ENCODE peak calls at places on chromosome 22, in six cellular contexts. One of them, this sample, is unnamed.

GRCh38 chr22:31501738-31502137 is 5.4 kb downstream of the SFI1 start:
- DNase-seq in HCT116: no peak
- DNase-seq in K562: no peak
- DNase-seq in HepG2: no peak
- DNase-seq in GM12878: no peak
- DNase-seq in H1: no peak
- DNase-seq in this sample: no peak

GRCh38 chr22:46675479-46675878 is 55.3 kb downstream of the GRAMD4 start:
- DNase-seq in HepG2: no peak
- DNase-seq in HCT116: no peak
- DNase-seq in GM12878: no peak
- DNase-seq in K562: no peak
- DNase-seq in H1: no peak
- DNase-seq in this sample: no peak

GRCh38 chr22:48071305-48071704 is 1308.9 kb downstream of the TBC1D22A start:
- DNase-seq in GM12878: no peak
- DNase-seq in HepG2: no peak
- DNase-seq in K562: no peak
- DNase-seq in H1: no peak
- DNase-seq in HCT116: no peak
- DNase-seq in this sample: no peak

GRCh38 chr22:42655693-42656092 is 6.5 kb upstream of the CYB5R3 start:
- DNase-seq in HepG2: no peak
- DNase-seq in K562: no peak
- DNase-seq in HCT116: no peak
- DNase-seq in H1: no peak
- DNase-seq in GM12878: peak
- DNase-seq in this sample: no peak

GRCh38 chr22:41816241-41816640 is 15.8 kb downstream of the CCDC134 start:
- DNase-seq in H1: no peak
- DNase-seq in HepG2: no peak
- DNase-seq in K562: no peak
- DNase-seq in GM12878: no peak
- DNase-seq in HCT116: no peak
- DNase-seq in this sample: no peak

GRCh38 chr22:23045461-23045860 is 24.9 kb upstream of the GNAZ start:
- DNase-seq in GM12878: no peak
- DNase-seq in H1: no peak
- DNase-seq in HepG2: no peak
- DNase-seq in K562: no peak
- DNase-seq in HCT116: no peak
- DNase-seq in this sample: no peak

GRCh38 chr22:37549704-37550059 is 10.6 kb upstream of the CDC42EP1 start:
- DNase-seq in HepG2: no peak
- DNase-seq in K562: no peak
- DNase-seq in H1: no peak
- DNase-seq in GM12878: no peak
- DNase-seq in HCT116: no peak
- DNase-seq in this sample: no peak

GRCh38 chr22:22397875-22398524 is 110.5 kb downstream of the ZNF280B start:
- DNase-seq in H1: no peak
- DNase-seq in HepG2: no peak
- DNase-seq in HCT116: no peak
- DNase-seq in GM12878: no peak
- DNase-seq in K562: no peak
- DNase-seq in this sample: no peak

GRCh38 chr22:21701384-21701971 is 34.1 kb downstream of the YPEL1 start:
- DNase-seq in GM12878: no peak
- DNase-seq in HepG2: peak
- DNase-seq in H1: no peak
- DNase-seq in HCT116: no peak
- DNase-seq in K562: peak
- DNase-seq in this sample: no peak

GRCh38 chr22:42437488-42438292 is 5.5 kb upstream of the NFAM1 start:
- DNase-seq in K562: peak
- DNase-seq in HCT116: peak
- DNase-seq in H1: no peak
- DNase-seq in HepG2: peak
- DNase-seq in GM12878: peak
- DNase-seq in this sample: peak

GRCh38 chr22:42357634-42358296 is 74.4 kb downstream of the NFAM1 start:
- DNase-seq in K562: no peak
- DNase-seq in HepG2: no peak
- DNase-seq in H1: no peak
- DNase-seq in HCT116: no peak
- DNase-seq in GM12878: no peak
- DNase-seq in this sample: no peak

GRCh38 chr22:50082961-50083461 is 2.2 kb downstream of the MLC1 start:
- DNase-seq in H1: no peak
- DNase-seq in K562: peak
- DNase-seq in HCT116: no peak
- DNase-seq in GM12878: no peak
- DNase-seq in HepG2: peak
- DNase-seq in this sample: no peak
- TF ChIP-seq ATF3 in H1: no peak
- TF ChIP-seq ATF3 in K562: peak
- TF ChIP-seq ATF3 in HCT116: no peak
- TF ChIP-seq ATF3 in GM12878: no peak
- TF ChIP-seq ATF3 in HepG2: no peak
- TF ChIP-seq ATF3 in this sample: no peak

GRCh38 chr22:19122752-19123492 is 710 bp upstream of the DGCR2 start:
- DNase-seq in GM12878: no peak
- DNase-seq in HepG2: no peak
- DNase-seq in H1: no peak
- DNase-seq in HCT116: no peak
- DNase-seq in K562: peak
- DNase-seq in this sample: no peak
- TF ChIP-seq SP1 in GM12878: no peak
- TF ChIP-seq SP1 in HepG2: no peak
- TF ChIP-seq SP1 in H1: no peak
- TF ChIP-seq SP1 in HCT116: no peak
- TF ChIP-seq SP1 in K562: no peak
- TF ChIP-seq SP1 in this sample: no peak

GRCh38 chr22:40606306-40606705 is 30.2 kb downstream of the MRTFA start:
- DNase-seq in K562: no peak
- DNase-seq in HepG2: peak
- DNase-seq in GM12878: no peak
- DNase-seq in H1: no peak
- DNase-seq in HCT116: no peak
- DNase-seq in this sample: no peak

GRCh38 chr22:40607506-40607905 is 29.0 kb downstream of the MRTFA start:
- DNase-seq in HepG2: no peak
- DNase-seq in GM12878: no peak
- DNase-seq in K562: no peak
- DNase-seq in H1: no peak
- DNase-seq in HCT116: no peak
- DNase-seq in this sample: no peak

GRCh38 chr22:40603088-40603605 is 33.4 kb downstream of the MRTFA start:
- DNase-seq in HepG2: no peak
- DNase-seq in H1: no peak
- DNase-seq in K562: no peak
- DNase-seq in HCT116: no peak
- DNase-seq in GM12878: no peak
- DNase-seq in this sample: no peak

GRCh38 chr22:40609216-40609615 is 27.3 kb downstream of the MRTFA start:
- DNase-seq in K562: no peak
- DNase-seq in GM12878: no peak
- DNase-seq in HepG2: no peak
- DNase-seq in HCT116: no peak
- DNase-seq in H1: no peak
- DNase-seq in this sample: no peak

DNA sequence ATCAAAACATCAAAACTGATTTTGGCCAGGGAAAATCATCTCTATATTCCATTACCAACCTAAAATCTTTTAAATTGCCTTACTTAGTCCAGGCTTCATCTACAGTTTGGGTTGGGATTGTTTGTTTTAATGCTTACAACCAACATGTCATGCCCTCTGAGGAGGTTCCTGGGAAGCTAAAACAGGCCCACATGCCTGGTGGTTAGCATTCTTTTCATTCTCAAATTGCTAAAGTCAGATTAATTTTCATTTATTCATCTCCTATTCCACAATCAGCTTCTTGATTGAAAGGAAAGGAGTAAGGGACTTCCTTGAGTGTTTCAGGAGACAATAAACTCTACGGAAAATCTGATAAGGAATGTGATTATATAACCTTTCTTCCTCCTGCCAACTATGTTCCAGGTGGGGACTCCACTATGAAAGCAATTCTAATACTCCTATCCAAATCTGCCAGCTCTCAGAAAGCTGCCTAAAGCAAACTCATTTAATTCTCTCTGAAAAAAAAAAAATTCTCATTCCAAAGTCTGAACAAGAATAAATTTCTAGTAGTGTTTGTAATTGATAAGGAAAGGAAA is 30.8 kb downstream of the MRTFA start:
- DNase-seq in H1: no peak
- DNase-seq in GM12878: no peak
- DNase-seq in HepG2: no peak
- DNase-seq in K562: no peak
- DNase-seq in HCT116: no peak
- DNase-seq in this sample: no peak
- TF ChIP-seq MAX in H1: no peak
- TF ChIP-seq MAX in GM12878: no peak
- TF ChIP-seq MAX in HepG2: no peak
- TF ChIP-seq MAX in K562: no peak
- TF ChIP-seq MAX in HCT116: no peak
- TF ChIP-seq MAX in this sample: no peak

DNA sequence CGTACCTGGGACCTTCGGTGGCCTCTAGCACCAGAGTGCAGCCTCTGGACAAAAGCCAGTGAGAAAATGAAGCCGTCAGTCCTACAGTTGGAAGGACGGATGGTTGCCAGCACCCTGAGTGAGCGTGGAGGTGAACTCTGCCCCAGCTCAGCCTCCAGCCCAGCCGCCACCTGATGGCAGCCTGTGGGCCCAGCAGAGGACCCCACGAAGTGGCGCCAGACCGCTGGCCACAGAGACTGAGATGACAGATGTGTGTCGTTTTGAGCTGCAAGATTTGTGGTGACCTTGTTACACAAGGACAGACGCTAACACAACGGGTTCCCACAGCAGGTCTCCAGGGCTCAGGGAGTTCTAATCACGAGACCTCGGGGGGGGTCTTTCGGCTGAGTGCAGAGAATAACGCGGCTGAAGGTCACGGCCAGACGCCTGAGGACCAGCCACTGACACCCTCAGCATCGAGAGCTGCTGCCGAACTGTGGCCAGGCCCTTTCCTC is 75.0 kb downstream of the BRD1 start:
- DNase-seq in H1: no peak
- DNase-seq in HepG2: no peak
- DNase-seq in K562: no peak
- DNase-seq in GM12878: no peak
- DNase-seq in HCT116: no peak
- DNase-seq in this sample: no peak
- TF ChIP-seq ATF3 in H1: no peak
- TF ChIP-seq ATF3 in HepG2: no peak
- TF ChIP-seq ATF3 in K562: no peak
- TF ChIP-seq ATF3 in GM12878: no peak
- TF ChIP-seq ATF3 in HCT116: no peak
- TF ChIP-seq ATF3 in this sample: no peak

DNA sequence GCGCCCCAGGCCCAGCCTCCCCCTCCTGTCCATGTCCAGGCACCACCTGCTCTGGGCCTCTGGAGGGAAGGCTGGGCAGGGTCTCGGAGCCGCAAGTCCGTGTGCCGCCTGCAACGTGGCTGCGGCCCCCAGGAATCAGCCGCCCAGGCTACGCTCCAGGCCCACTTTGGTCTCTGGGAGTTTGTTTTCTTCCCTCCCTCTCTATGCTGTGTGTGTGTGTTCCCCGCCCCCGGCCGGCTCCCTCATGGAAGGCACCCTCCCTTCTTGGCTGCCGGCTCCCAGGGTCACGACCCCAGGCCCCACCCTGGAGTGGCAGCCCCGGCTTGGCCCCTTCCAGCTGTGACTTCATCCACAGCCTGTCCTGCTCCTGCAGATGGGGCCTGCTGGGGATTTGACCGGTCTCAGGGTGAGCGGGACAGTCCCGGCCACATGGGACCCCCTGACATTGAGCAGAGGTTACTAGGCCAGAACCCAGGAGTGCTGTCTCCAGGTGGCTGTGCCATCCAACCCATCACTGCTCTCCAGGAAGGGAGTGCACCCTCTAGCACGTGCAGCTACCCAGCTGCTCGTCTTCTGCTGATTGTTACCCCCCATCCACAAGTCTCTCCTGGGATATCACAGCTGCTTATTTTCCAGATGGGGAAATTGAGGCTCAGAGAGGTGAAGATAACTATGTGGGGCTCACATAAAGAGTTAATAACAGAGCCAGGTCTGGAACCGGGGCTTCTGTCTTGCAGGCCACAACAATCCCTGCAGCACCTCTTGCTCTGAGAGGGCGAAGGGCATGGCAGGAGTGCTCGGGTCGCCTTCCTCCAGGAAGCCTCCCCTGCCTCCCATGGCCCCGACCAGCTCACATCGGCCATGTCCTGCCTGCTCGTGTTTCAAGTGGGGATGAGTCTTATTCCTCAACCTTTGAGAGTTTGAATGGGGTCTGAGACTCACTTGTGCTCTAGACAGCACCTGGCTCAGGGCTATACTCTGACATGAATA is 2.8 kb upstream of the LIF start:
- DNase-seq in HepG2: peak
- DNase-seq in K562: peak
- DNase-seq in GM12878: no peak
- DNase-seq in H1: no peak
- DNase-seq in HCT116: no peak
- DNase-seq in this sample: no peak
- TF ChIP-seq SP1 in HepG2: no peak
- TF ChIP-seq SP1 in K562: no peak
- TF ChIP-seq SP1 in GM12878: no peak
- TF ChIP-seq SP1 in H1: no peak
- TF ChIP-seq SP1 in HCT116: no peak
- TF ChIP-seq SP1 in this sample: no peak

GRCh38 chr22:45195616-45196015 is 31.9 kb downstream of the NUP50 start:
- DNase-seq in HepG2: no peak
- DNase-seq in HCT116: no peak
- DNase-seq in K562: no peak
- DNase-seq in H1: no peak
- DNase-seq in GM12878: no peak
- DNase-seq in this sample: no peak

GRCh38 chr22:45197606-45198462 is 34.1 kb downstream of the NUP50 start:
- DNase-seq in K562: no peak
- DNase-seq in H1: no peak
- DNase-seq in HCT116: no peak
- DNase-seq in GM12878: no peak
- DNase-seq in HepG2: no peak
- DNase-seq in this sample: no peak

GRCh38 chr22:45194686-45195085 is 31.0 kb downstream of the NUP50 start:
- DNase-seq in GM12878: no peak
- DNase-seq in H1: no peak
- DNase-seq in HepG2: no peak
- DNase-seq in HCT116: no peak
- DNase-seq in K562: no peak
- DNase-seq in this sample: no peak

GRCh38 chr22:45196926-45197605 is 33.3 kb downstream of the NUP50 start:
- DNase-seq in HCT116: no peak
- DNase-seq in K562: no peak
- DNase-seq in H1: no peak
- DNase-seq in GM12878: no peak
- DNase-seq in HepG2: no peak
- DNase-seq in this sample: no peak

DNA sequence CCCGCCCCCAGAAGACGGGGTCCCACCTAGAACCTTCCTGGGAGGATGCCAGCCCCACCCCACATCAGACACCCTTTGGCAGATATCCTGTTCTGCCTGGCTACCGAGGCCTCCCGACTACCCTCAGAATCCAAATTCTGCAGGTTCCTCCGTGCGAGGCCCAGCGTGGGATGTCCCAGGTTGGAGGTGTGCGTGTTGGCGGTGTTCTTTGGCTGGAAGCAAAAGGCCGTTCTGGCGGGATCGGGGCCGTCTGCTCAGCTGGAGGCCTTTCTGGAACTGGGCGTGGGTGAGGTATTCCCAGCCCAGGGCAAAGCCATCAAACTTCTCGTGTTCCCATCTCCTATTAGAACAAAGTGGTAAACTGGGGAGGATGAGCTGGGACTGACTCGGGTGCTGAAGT is 32.6 kb downstream of the NUP50 start:
- DNase-seq in HCT116: no peak
- DNase-seq in K562: no peak
- DNase-seq in GM12878: no peak
- DNase-seq in HepG2: no peak
- DNase-seq in H1: no peak
- DNase-seq in this sample: no peak
- TF ChIP-seq MAX in HCT116: no peak
- TF ChIP-seq MAX in K562: no peak
- TF ChIP-seq MAX in GM12878: no peak
- TF ChIP-seq MAX in HepG2: no peak
- TF ChIP-seq MAX in H1: no peak
- TF ChIP-seq MAX in this sample: no peak